ENCODE peak calls at places on chromosomes 4 and X, in eight cellular contexts. V is lower lobe of right lung; O is esophagus squamous epithelium; H is heart left ventricle; W is tibial artery; Q is IMR-90; X is WERI-Rb-1; Z is CD4-positive, alpha-beta memory T cell. E is an unnamed sample. For H3K36me3, the result is how much of the 10 kb centered on the place peaks cover.

GRCh38 chr4:142556613-142557012 is 289.5 kb downstream of the INPP4B start:
- DNase-seq in V (no peak), O (no peak), H (no peak), W (no peak), Q (no peak), X (no peak), Z (no peak), E (no peak)

GRCh38 chr4:110631582-110632505 is 9.0 kb upstream of the PITX2 start:
- DNase-seq in V (peak), O (no peak), H (peak), W (no peak), Q (peak), X (peak), Z (no peak), E (no peak)

GRCh38 chr4:155809835-155810234 is 51.0 kb downstream of the GUCY1B1 start:
- DNase-seq in V (no peak), O (no peak), H (no peak), W (no peak), Q (peak), X (no peak), Z (no peak), E (no peak)

GRCh38 chr4:183140911-183141320 is 41.9 kb downstream of the WWC2 start:
- DNase-seq in V (no peak), O (no peak), H (no peak), W (no peak), Q (peak), X (no peak), Z (no peak), E (no peak)

GRCh38 chrX:156004256-156004655 is 6.8 kb downstream of the IL9R start:
- DNase-seq in V (no peak), O (no peak), H (no peak), W (no peak), Q (no peak), X (no peak), Z (no peak), E (no peak)

GRCh38 chrX:110222497-110223257 is 95.2 kb downstream of the AMMECR1 start:
- DNase-seq in V (no peak), O (no peak), H (no peak), W (no peak), Q (no peak), X (no peak), Z (no peak), E (no peak)

GRCh38 chrX:42797646-42798045 is 19.7 kb upstream of the PPP1R2C start:
- DNase-seq in V (no peak), O (no peak), H (no peak), W (no peak), Q (no peak), X (no peak), Z (no peak), E (no peak)

GRCh38 chrX:13250831-13251612 is 68.8 kb downstream of the ATXN3L start:
- DNase-seq in V (no peak), O (no peak), H (peak), W (peak), Q (peak), X (no peak), Z (no peak), E (peak)

GRCh38 chr4:10161840-10162239 is 45.2 kb upstream of the WDR1 start:
- DNase-seq in V (no peak), O (no peak), H (no peak), W (peak), Q (no peak), X (no peak), Z (peak), E (no peak)

GRCh38 chr4:76947369-76947768 is 2.2 kb upstream of the SEPTIN11 start:
- DNase-seq in V (no peak), O (no peak), H (no peak), W (no peak), Q (no peak), X (no peak), Z (no peak), E (no peak)

GRCh38 chrX:25069209-25069608 is 53.4 kb upstream of the ARX start:
- DNase-seq in V (no peak), O (no peak), H (no peak), W (no peak), Q (no peak), X (no peak), Z (no peak), E (no peak)

GRCh38 chrX:111086521-111087127 is 9.4 kb upstream of the PAK3 start:
- DNase-seq in V (no peak), O (no peak), H (no peak), W (no peak), Q (no peak), X (no peak), Z (no peak), E (no peak)

GRCh38 chr4:177339794-177340374 is 30.2 kb downstream of the NEIL3 start:
- DNase-seq in V (no peak), O (no peak), H (no peak), W (no peak), Q (peak), X (no peak), Z (no peak), E (no peak)

GRCh38 chrX:112714357-112714918 is 34.7 kb upstream of the LHFPL1 start:
- DNase-seq in V (no peak), O (no peak), H (no peak), W (no peak), Q (peak), X (no peak), Z (no peak), E (no peak)

GRCh38 chrX:41145920-41146608 is 60.8 kb downstream of the USP9X start:
- DNase-seq in V (no peak), O (no peak), H (no peak), W (no peak), Q (peak), X (no peak), Z (no peak), E (no peak)

GRCh38 chrX:43860646-43861370 is 21.4 kb downstream of the MAOB start:
- DNase-seq in V (no peak), O (no peak), H (peak), W (no peak), Q (peak), X (no peak), Z (no peak), E (no peak)

GRCh38 chr4:3073158-3074077 is 920 bp downstream of the HTT-AS start:
- DNase-seq in V (peak), O (no peak), H (peak), W (peak), Q (no peak), X (peak), Z (peak), E (no peak)

GRCh38 chrX:102712967-102713677 is 874 bp downstream of the GPRASP2 start:
- DNase-seq in V (peak), O (no peak), H (peak), W (peak), Q (peak), X (peak), Z (no peak), E (peak)

GRCh38 chrX:40278340-40279090 is 180.8 kb upstream of the BCOR start:
- DNase-seq in V (no peak), O (no peak), H (no peak), W (no peak), Q (no peak), X (no peak), Z (peak), E (no peak)

GRCh38 chr4:3177905-3178304 is 71.1 kb upstream of the MSANTD1 start:
- DNase-seq in V (no peak), O (no peak), H (no peak), W (no peak), Q (no peak), X (peak), Z (no peak), E (no peak)

GRCh38 chr4:188246488-188246887 is 107.2 kb downstream of the TRIML1 start:
- DNase-seq in V (no peak), O (no peak), H (no peak), W (no peak), Q (peak), X (no peak), Z (no peak), E (no peak)

GRCh38 chr4:81921757-81922159 is 450.1 kb upstream of the RASGEF1B start:
- DNase-seq in V (no peak), O (no peak), H (peak), W (no peak), Q (no peak), X (peak), Z (no peak), E (no peak)

GRCh38 chrX:153055827-153056748 is at the start of gene PNMA3:
- DNase-seq in V (no peak), O (no peak), H (no peak), W (no peak), Q (no peak), X (no peak), Z (no peak), E (no peak)

GRCh38 chr4:4694296-4694772 is 152.5 kb upstream of the STX18 start:
- DNase-seq in V (no peak), O (no peak), H (peak), W (no peak), Q (peak), X (peak), Z (no peak), E (no peak)

DNA sequence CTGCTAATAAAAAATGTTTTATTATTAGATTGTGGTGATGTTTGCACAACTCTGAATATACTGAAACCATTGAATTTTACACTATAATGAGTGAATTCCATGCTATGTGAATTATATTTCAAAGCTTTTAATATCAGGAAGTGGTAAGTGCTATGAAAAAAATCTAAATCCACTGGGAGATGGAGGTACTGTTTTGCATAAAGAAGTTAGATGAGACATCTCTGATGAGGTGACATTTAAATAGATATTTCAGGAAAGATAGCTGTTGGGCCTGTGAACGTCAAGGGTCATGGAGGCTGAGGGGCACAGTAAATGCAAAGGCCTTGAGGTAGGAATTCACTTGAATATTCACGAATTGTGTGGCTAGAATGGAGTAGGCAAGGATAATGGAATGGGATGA is 12.3 kb downstream of the DCUN1D4 start:
- DNase-seq in V (no peak), O (no peak), H (no peak), W (no peak), Q (no peak), X (no peak), Z (no peak), E (no peak)
- H3K4me3 ChIP-seq in V (no peak), O (no peak), H (no peak), W (no peak), Q (no peak), X (no peak), Z (no peak), E (no peak)

GRCh38 chrX:1476682-1477081 is 24.0 kb upstream of the ASMTL start:
- DNase-seq in V (no peak), O (no peak), H (no peak), W (no peak), Q (no peak), X (no peak), Z (peak), E (no peak)

GRCh38 chrX:1477229-1477628 is 24.5 kb upstream of the ASMTL start:
- DNase-seq in V (no peak), O (no peak), H (no peak), W (no peak), Q (no peak), X (no peak), Z (no peak), E (no peak)

GRCh38 chrX:1472975-1473374 is 20.3 kb upstream of the ASMTL start:
- DNase-seq in V (no peak), O (no peak), H (no peak), W (no peak), Q (no peak), X (no peak), Z (no peak), E (no peak)

GRCh38 chrX:1477801-1478458 is 25.2 kb upstream of the ASMTL start:
- DNase-seq in V (no peak), O (no peak), H (no peak), W (no peak), Q (no peak), X (no peak), Z (peak), E (peak)

DNA sequence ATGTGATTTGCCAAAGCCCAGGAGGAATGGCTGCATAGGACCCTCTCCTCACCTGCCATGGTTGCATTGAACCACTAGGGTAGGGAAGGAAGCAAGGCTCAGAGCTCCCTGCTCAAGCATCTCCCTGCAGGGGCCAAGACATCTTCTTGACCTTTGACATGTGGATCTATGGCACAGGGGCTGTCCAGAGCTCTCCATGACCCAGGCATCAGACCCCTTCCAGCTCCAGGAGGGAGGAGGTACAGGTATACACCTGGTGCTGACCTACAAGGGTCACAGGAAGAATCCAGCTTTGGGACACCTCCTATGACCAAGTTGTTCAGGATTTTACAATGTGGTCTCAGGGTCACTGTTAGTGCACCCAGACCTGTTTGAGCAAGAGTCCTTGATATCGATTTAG is 23.2 kb upstream of the ASMTL start:
- DNase-seq in V (no peak), O (no peak), H (no peak), W (no peak), Q (no peak), X (no peak), Z (no peak), E (no peak)
- H3K36me3 ChIP-seq in V (under half), O (under half), H (under half), W (under half), Q (under half), X (under half), Z (under half), E (under half)

GRCh38 chr4:60682901-60683300 is 517.2 kb upstream of the ADGRL3 start:
- DNase-seq in V (no peak), O (no peak), H (no peak), W (no peak), Q (peak), X (no peak), Z (no peak), E (no peak)
- H3K4me3 ChIP-seq in V (no peak), O (no peak), H (no peak), W (no peak), Q (peak), X (no peak), Z (no peak), E (no peak)

GRCh38 chr4:118751634-118752293 is 66.6 kb downstream of the METTL14 start:
- DNase-seq in V (no peak), O (no peak), H (peak), W (no peak), Q (peak), X (no peak), Z (no peak), E (no peak)

GRCh38 chr4:118753096-118753495 is 67.9 kb downstream of the METTL14 start:
- DNase-seq in V (no peak), O (no peak), H (no peak), W (no peak), Q (no peak), X (no peak), Z (no peak), E (no peak)

GRCh38 chr4:118746251-118746919 is 61.2 kb downstream of the METTL14 start:
- DNase-seq in V (no peak), O (no peak), H (peak), W (no peak), Q (no peak), X (no peak), Z (no peak), E (no peak)

GRCh38 chr4:118752551-118752950 is 67.4 kb downstream of the METTL14 start:
- DNase-seq in V (no peak), O (no peak), H (no peak), W (no peak), Q (no peak), X (no peak), Z (no peak), E (no peak)

GRCh38 chr4:118749347-118749988 is 64.3 kb downstream of the METTL14 start:
- DNase-seq in V (no peak), O (no peak), H (no peak), W (no peak), Q (no peak), X (no peak), Z (no peak), E (no peak)
- H3K36me3 ChIP-seq in V (half or more), O (under half), H (under half), W (under half), Q (under half), X (under half), Z (under half), E (under half)

DNA sequence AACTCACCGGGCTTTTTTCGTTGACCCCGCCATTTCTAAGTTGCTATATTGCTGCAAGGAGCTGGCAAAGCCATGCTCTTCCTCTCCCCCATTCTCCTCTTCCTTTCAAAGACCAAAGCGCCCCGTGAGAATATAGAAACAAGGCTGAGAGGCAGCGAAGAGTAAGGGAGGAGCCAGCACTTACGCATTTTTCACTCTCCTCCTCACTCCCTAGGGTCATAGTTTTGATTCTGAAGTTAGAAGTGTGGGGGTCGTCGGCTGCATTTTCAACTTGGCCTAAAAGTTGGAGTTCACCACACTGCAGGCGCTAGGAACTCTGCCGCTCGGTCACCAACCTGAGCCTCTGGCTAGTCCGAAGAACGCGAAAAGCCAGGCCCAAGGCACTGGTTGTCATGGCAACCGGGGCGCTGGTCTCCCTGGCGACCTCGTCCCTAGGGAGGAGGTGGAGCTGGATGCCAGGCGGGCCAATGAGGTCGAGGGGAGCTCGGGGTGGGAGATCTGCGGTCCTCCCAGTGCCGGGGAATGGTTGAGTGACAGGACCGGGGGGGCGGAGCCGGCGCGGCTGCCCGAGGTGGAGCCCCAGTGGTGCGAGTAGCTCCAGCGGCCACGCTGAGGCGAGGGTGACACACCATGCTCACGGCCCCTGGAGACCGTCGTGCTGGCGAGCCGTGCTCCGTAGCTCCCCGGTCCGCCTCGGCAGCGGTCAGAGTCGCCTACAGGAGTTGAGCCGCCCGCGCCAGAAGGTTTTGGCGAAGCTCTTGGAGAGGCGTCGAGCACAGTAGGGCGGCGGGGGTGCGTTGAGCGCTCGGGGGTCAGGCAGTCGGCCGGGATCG is at the start of gene PTPN13:
- DNase-seq in V (peak), O (peak), H (peak), W (peak), Q (peak), X (peak), Z (peak), E (peak)
- H3K4me3 ChIP-seq in V (peak), O (peak), H (peak), W (peak), Q (peak), X (peak), Z (peak), E (peak)

DNA sequence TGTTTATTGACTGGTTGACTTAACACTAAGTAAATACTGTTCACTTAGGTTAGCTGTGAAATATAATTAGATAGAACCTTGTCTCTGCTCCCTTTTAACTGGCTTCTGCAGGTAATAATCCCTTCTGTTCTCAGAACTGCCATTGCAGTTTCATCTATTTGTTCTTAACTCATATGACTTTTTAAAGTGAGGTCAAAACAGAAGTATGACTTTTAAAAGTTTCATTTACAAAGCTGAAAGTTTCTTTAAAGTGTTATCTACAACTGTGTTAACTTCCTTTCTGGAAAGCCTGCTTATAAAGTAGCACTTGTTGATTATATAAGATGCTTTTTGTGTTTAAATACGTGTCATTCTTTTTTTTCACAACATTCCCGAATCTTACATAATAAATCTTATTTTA is 127.4 kb downstream of the TET2 start:
- DNase-seq in V (no peak), O (no peak), H (no peak), W (no peak), Q (no peak), X (no peak), Z (no peak), E (no peak)
- H3K36me3 ChIP-seq in V (half or more), O (under half), H (half or more), W (half or more), Q (under half), X (half or more), Z (under half), E (half or more)

GRCh38 chr4:147683717-147684700 is at the start of gene PRMT9:
- DNase-seq in V (peak), O (peak), H (peak), W (peak), Q (peak), X (peak), Z (peak), E (peak)

GRCh38 chr4:147683172-147683571 is 791 bp downstream of the PRMT9 start:
- DNase-seq in V (no peak), O (no peak), H (no peak), W (no peak), Q (peak), X (no peak), Z (no peak), E (no peak)

GRCh38 chr4:147678121-147678520 is 5.8 kb downstream of the PRMT9 start:
- DNase-seq in V (no peak), O (no peak), H (no peak), W (no peak), Q (no peak), X (no peak), Z (no peak), E (no peak)

GRCh38 chr4:147678796-147679549 is 5.0 kb downstream of the PRMT9 start:
- DNase-seq in V (no peak), O (no peak), H (no peak), W (no peak), Q (peak), X (peak), Z (no peak), E (no peak)

GRCh38 chr4:147682755-147683154 is 1.2 kb downstream of the PRMT9 start:
- DNase-seq in V (no peak), O (no peak), H (no peak), W (no peak), Q (peak), X (no peak), Z (no peak), E (no peak)
- H3K4me3 ChIP-seq in V (peak), O (peak), H (no peak), W (peak), Q (peak), X (peak), Z (no peak), E (peak)

GRCh38 chr4:1327526-1328266 is 19.3 kb upstream of the UVSSA start:
- DNase-seq in V (no peak), O (no peak), H (no peak), W (no peak), Q (no peak), X (no peak), Z (no peak), E (no peak)
- H3K36me3 ChIP-seq in V (half or more), O (under half), H (half or more), W (under half), Q (half or more), X (half or more), Z (under half), E (half or more)

GRCh38 chrX:11059923-11060322 is 51.2 kb upstream of the HCCS start:
- DNase-seq in V (no peak), O (no peak), H (no peak), W (no peak), Q (peak), X (no peak), Z (no peak), E (no peak)

GRCh38 chrX:11066812-11067211 is 44.3 kb upstream of the HCCS start:
- DNase-seq in V (no peak), O (no peak), H (no peak), W (no peak), Q (no peak), X (no peak), Z (no peak), E (no peak)

GRCh38 chrX:11064851-11065600 is 46.1 kb upstream of the HCCS start:
- DNase-seq in V (no peak), O (no peak), H (no peak), W (no peak), Q (peak), X (no peak), Z (no peak), E (no peak)

GRCh38 chrX:11064276-11064675 is 46.9 kb upstream of the HCCS start:
- DNase-seq in V (no peak), O (no peak), H (no peak), W (no peak), Q (no peak), X (no peak), Z (no peak), E (no peak)
- H3K4me3 ChIP-seq in V (no peak), O (no peak), H (no peak), W (no peak), Q (no peak), X (no peak), Z (no peak), E (no peak)